ENCODE peak calls at places on chromosomes 2 and 18, in six cellular contexts. W is heart left ventricle, M is SW 1271, N is KG1, P is NCI-H187, J is substantia nigra. T is an unnamed sample.

GRCh38 chr2:223829128-223829527 is 8.3 kb downstream of the AP1S3 start:
- DNase-seq in W (no peak), M (no peak), N (no peak), P (no peak), J (no peak), T (no peak)

GRCh38 chr2:128396946-128397345 is 78.3 kb upstream of the HS6ST1 start:
- DNase-seq in W (no peak), M (no peak), N (no peak), P (no peak), J (no peak), T (no peak)

GRCh38 chr18:55268146-55268545 is 308.9 kb upstream of the CCDC68 start:
- DNase-seq in W (no peak), M (no peak), N (no peak), P (no peak), J (no peak), T (no peak)

GRCh38 chr2:190636362-190636761 is 12.5 kb upstream of the NAB1 start:
- DNase-seq in W (no peak), M (no peak), N (no peak), P (no peak), J (no peak), T (no peak)

GRCh38 chr2:132654968-132655367 is 15.0 kb downstream of the LYPD1 start:
- DNase-seq in W (no peak), M (no peak), N (no peak), P (no peak), J (no peak), T (no peak)

GRCh38 chr2:174334781-174335604 is at the start of gene SP9:
- DNase-seq in W (no peak), M (no peak), N (no peak), P (no peak), J (no peak), T (peak)

GRCh38 chr2:23624378-23624777 is 239.4 kb downstream of the KLHL29 start:
- DNase-seq in W (no peak), M (no peak), N (no peak), P (no peak), J (no peak), T (peak)

GRCh38 chr2:121793816-121794215 is 38.4 kb downstream of the TSN start:
- DNase-seq in W (no peak), M (no peak), N (no peak), P (no peak), J (no peak), T (no peak)

GRCh38 chr18:46754188-46754587 is 2.7 kb downstream of the ST8SIA5 start:
- DNase-seq in W (no peak), M (no peak), N (no peak), P (no peak), J (no peak), T (no peak)

GRCh38 chr18:33761363-33761762 is 183.3 kb downstream of the ASXL3 start:
- DNase-seq in W (peak), M (no peak), N (no peak), P (no peak), J (no peak), T (peak)

GRCh38 chr2:141109633-141110032 is 1021.2 kb downstream of the LRP1B start:
- DNase-seq in W (no peak), M (no peak), N (no peak), P (no peak), J (no peak), T (peak)

GRCh38 chr2:133508546-133509165 is 59.6 kb downstream of the NCKAP5 start:
- DNase-seq in W (no peak), M (no peak), N (no peak), P (no peak), J (no peak), T (no peak)

GRCh38 chr2:152353364-152353763 is 18.4 kb downstream of the FMNL2 start:
- DNase-seq in W (no peak), M (no peak), N (no peak), P (no peak), J (no peak), T (no peak)

GRCh38 chr2:54569745-54570296 is 113.7 kb downstream of the SPTBN1 start:
- DNase-seq in W (no peak), M (no peak), N (no peak), P (no peak), J (no peak), T (peak)

GRCh38 chr2:30710016-30710415 is 97.2 kb downstream of the CAPN13 start:
- DNase-seq in W (no peak), M (no peak), N (no peak), P (no peak), J (no peak), T (no peak)

GRCh38 chr2:113068706-113069485 is 1.1 kb downstream of the IL1F10 start:
- DNase-seq in W (no peak), M (no peak), N (no peak), P (no peak), J (no peak), T (no peak)

GRCh38 chr2:127641846-127642510 is 4.0 kb upstream of the GPR17 start:
- DNase-seq in W (no peak), M (no peak), N (peak), P (no peak), J (no peak), T (no peak)

GRCh38 chr2:23498941-23499340 is 114.0 kb downstream of the KLHL29 start:
- DNase-seq in W (no peak), M (no peak), N (no peak), P (no peak), J (no peak), T (no peak)

GRCh38 chr2:23381084-23381483 is 3.9 kb upstream of the KLHL29 start:
- DNase-seq in W (peak), M (peak), N (no peak), P (no peak), J (no peak), T (no peak)

GRCh38 chr2:175806115-175806470 is 196.0 kb downstream of the LNPK start:
- DNase-seq in W (no peak), M (no peak), N (no peak), P (no peak), J (no peak), T (peak)

GRCh38 chr2:6877402-6878305 is at the start of gene RSAD2:
- DNase-seq in W (no peak), M (no peak), N (peak), P (peak), J (no peak), T (no peak)

GRCh38 chr18:58578321-58578720 is 50.6 kb downstream of the ALPK2 start:
- DNase-seq in W (no peak), M (no peak), N (no peak), P (no peak), J (no peak), T (no peak)

GRCh38 chr2:148048475-148049221 is 27.8 kb downstream of the MBD5 start:
- DNase-seq in W (no peak), M (no peak), N (peak), P (no peak), J (no peak), T (no peak)

GRCh38 chr2:3208179-3208578 is 169.4 kb downstream of the EIPR1 start:
- DNase-seq in W (no peak), M (no peak), N (no peak), P (no peak), J (no peak), T (no peak)

GRCh38 chr2:189147361-189147760 is 32.2 kb downstream of the COL5A2 start:
- DNase-seq in W (no peak), M (no peak), N (no peak), P (no peak), J (no peak), T (no peak)

GRCh38 chr18:32482117-32482516 is 11.4 kb upstream of the GAREM1 start:
- DNase-seq in W (no peak), M (no peak), N (no peak), P (no peak), J (no peak), T (no peak)

GRCh38 chr18:61832858-61833257 is 59.9 kb downstream of the RNF152 start:
- DNase-seq in W (no peak), M (no peak), N (no peak), P (no peak), J (no peak), T (no peak)

GRCh38 chr2:203436496-203436895 is 98.6 kb downstream of the RAPH1 start:
- DNase-seq in W (no peak), M (no peak), N (no peak), P (no peak), J (no peak), T (no peak)

GRCh38 chr2:216918088-216918680 is 58.3 kb upstream of the TNP1 start:
- DNase-seq in W (peak), M (no peak), N (no peak), P (no peak), J (no peak), T (no peak)

GRCh38 chr2:200814917-200815316 is 3.2 kb downstream of the BZW1 start:
- DNase-seq in W (no peak), M (no peak), N (no peak), P (no peak), J (no peak), T (no peak)

GRCh38 chr2:38690499-38691420 is 24.8 kb downstream of the GALM start:
- DNase-seq in W (no peak), M (peak), N (no peak), P (no peak), J (no peak), T (no peak)

GRCh38 chr2:227503433-227504406 is 31.8 kb downstream of the AGFG1 start:
- DNase-seq in W (peak), M (peak), N (no peak), P (no peak), J (no peak), T (no peak)

GRCh38 chr18:74499633-74500032 is 3.5 kb downstream of the CNDP2 start:
- DNase-seq in W (peak), M (peak), N (peak), P (no peak), J (peak), T (no peak)

GRCh38 chr2:241821460-241822263 is 12.7 kb downstream of the NEU4 start:
- DNase-seq in W (peak), M (no peak), N (no peak), P (no peak), J (no peak), T (no peak)